ENCODE peak calls at places on chromosomes 5 and 9, in five cellular contexts. U, G, W, R and M are unnamed samples. For H3K4me1, the result is how much of the 10 kb centered on the place peaks cover.

GRCh38 chr5:83048811-83049210 is 28.4 kb downstream of the TMEM167A start:
- DNase-seq in W (no peak), G (no peak), R (no peak), U (no peak), M (no peak)

GRCh38 chr5:6734243-6734695 is 21.0 kb downstream of the TENT4A start:
- DNase-seq in U (no peak), G (peak), W (no peak), R (no peak), M (peak)

GRCh38 chr9:72315510-72316287 is 49.3 kb downstream of the ZFAND5 start:
- DNase-seq in G (peak), R (no peak), U (peak), W (peak), M (peak)

GRCh38 chr5:122412966-122413365 is 100.9 kb downstream of the SNCAIP start:
- DNase-seq in U (no peak), G (no peak), W (no peak), R (no peak), M (no peak)

GRCh38 chr9:36194326-36195000 is 3.7 kb downstream of the CLTA start:
- DNase-seq in R (no peak), G (no peak), W (no peak), U (no peak), M (peak)

GRCh38 chr5:173412566-173412965 is 84.4 kb upstream of the STC2 start:
- DNase-seq in U (no peak), R (no peak), W (no peak), G (peak), M (no peak)

GRCh38 chr5:63127054-63127453 is 548.4 kb downstream of the LRRC70 start:
- DNase-seq in R (no peak), G (peak), U (no peak), W (no peak), M (peak)

GRCh38 chr5:6812800-6813731 is 99.8 kb downstream of the TENT4A start:
- DNase-seq in R (no peak), U (no peak), G (peak), W (peak), M (peak)

GRCh38 chr9:112810696-112811490 is 60.3 kb downstream of the SNX30 start:
- DNase-seq in G (no peak), U (peak), R (no peak), W (no peak), M (no peak)

GRCh38 chr9:121727295-121728028 is 76.0 kb downstream of the DAB2IP start:
- DNase-seq in W (no peak), U (no peak), G (no peak), R (no peak), M (no peak)
- H3K4me1 ChIP-seq in W (under half), U (under half), G (under half), R (under half), M (under half)

DNA sequence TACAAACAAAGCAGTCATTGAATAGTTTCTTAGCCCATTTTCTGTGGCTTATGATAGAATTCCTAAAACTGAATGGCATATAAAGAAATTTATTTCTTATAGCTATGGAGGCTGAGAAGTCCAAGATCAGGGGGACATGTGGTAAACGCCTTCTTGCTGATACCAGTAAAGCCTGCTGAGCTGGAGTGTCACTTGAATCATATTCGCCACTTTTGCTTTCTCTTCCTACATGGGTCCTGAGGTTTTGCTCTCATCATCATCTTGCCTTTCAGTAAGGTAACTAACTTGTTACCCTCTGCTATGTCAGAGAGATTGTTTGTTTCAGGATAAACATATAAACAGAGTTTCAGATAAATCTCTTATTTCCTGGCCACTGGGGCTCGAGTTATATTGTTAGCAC is 203.3 kb upstream of the DMRT1 start:
- DNase-seq in W (no peak), R (no peak), U (no peak), G (no peak), M (no peak)
- H3K27ac ChIP-seq in W (no peak), R (no peak), U (no peak), G (no peak), M (no peak)

GRCh38 chr9:129550199-129550839 is 70.6 kb downstream of the C9orf50 start:
- DNase-seq in R (no peak), G (peak), W (peak), U (peak), M (peak)
- TF ChIP-seq EZH2 in R (no peak), G (no peak), W (no peak), U (no peak), M (no peak)

GRCh38 chr9:89462817-89463216 is 35.1 kb downstream of the SEMA4D start:
- DNase-seq in R (no peak), G (no peak), U (no peak), W (no peak), M (no peak)
- H3K4me1 ChIP-seq in R (under half), G (under half), U (under half), W (under half), M (under half)

GRCh38 chr5:81068635-81069034 is 108.5 kb downstream of the RASGRF2 start:
- DNase-seq in U (no peak), R (no peak), W (no peak), G (peak), M (no peak)
- H3K27ac ChIP-seq in U (no peak), R (no peak), W (no peak), G (no peak), M (no peak)

GRCh38 chr5:80568251-80568650 is 1.8 kb downstream of the ANKRD34B start:
- DNase-seq in W (no peak), R (no peak), U (no peak), G (no peak), M (no peak)

GRCh38 chr5:80573062-80573461 is 3.0 kb upstream of the ANKRD34B start:
- DNase-seq in W (no peak), R (no peak), U (no peak), G (no peak), M (no peak)

GRCh38 chr5:80566711-80567259 is 3.3 kb downstream of the ANKRD34B start:
- DNase-seq in G (no peak), W (no peak), U (no peak), R (no peak), M (no peak)

GRCh38 chr5:80569961-80570786 is at the start of gene ANKRD34B:
- DNase-seq in R (no peak), U (peak), G (no peak), W (peak), M (peak)

DNA sequence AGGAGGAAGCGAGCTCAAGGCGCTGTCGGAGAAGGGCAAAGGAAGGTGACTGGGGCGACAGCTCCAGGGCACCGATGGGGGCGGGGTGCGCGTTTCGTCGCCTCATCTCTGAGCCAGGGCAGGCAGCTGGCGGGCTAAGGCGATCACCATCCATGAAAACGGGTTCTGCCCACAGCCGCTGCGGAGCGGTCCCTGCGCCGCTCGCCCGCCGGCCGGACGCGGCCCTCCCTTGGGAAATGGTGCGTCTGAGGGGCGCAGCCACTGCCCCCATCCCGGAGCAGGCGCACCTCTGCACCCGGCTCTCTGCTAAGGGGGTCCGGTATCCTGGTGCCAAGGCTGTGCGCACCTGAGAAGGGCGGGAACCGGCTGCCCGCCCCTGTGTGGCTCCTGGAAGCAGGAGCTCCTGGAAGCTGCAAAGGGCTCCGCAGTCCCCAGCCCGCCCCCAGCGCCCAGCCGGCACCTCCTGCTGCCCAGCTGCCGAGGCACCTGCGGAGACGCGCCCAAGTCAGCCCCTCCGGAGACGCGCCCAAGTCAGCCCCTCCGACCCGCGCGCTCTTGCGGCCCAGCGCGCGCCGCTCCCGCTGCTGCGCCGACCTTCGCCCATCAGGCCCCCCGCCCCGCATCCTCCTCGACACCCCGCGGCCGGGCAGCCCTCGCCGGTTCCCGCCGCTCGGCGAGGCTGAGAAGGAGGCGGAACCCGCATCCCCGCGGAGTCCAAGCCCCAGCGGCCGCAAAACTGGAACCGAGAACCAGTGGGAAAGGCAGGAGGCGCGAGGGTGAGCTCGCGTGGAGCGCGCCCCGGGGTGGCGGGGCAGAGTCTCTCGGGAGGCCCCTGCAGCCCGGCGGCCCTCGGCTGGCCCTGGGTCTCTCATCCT is 757 bp downstream of the ANKRD34B start:
- DNase-seq in G (no peak), U (peak), R (no peak), W (no peak), M (no peak)
- TF ChIP-seq EZH2 in G (peak), U (peak), R (no peak), W (peak), M (no peak)